ENCODE peak calls at places on chromosomes 13 and 19, in seven cellular contexts. Q is astrocyte, J is AG09309, X is H1, U is HL-60, Y is nephron progenitor cell, N is fibroblast of the aortic adventitia. L is an unnamed sample.

GRCh38 chr19:18204394-18205179 is 745 bp upstream of the RAB3A start:
- DNase-seq in Q (no peak), J (no peak), X (peak), U (no peak), Y (peak), N (no peak), L (no peak)

GRCh38 chr13:78827471-78827870 is 168.5 kb upstream of the OBI1 start:
- DNase-seq in Q (no peak), J (no peak), X (no peak), U (no peak), Y (no peak), N (no peak), L (no peak)

GRCh38 chr13:82356667-82357066 is 1525.6 kb downstream of the SLITRK1 start:
- DNase-seq in Q (no peak), J (no peak), X (no peak), U (no peak), Y (no peak), N (peak), L (peak)

GRCh38 chr13:48853381-48854102 is 122.2 kb upstream of the FNDC3A start:
- DNase-seq in Q (peak), J (peak), X (no peak), U (no peak), Y (no peak), N (peak), L (no peak)

GRCh38 chr13:20461860-20462532 is 63.7 kb downstream of the CRYL1 start:
- DNase-seq in Q (no peak), J (no peak), X (no peak), U (no peak), Y (no peak), N (no peak), L (peak)

GRCh38 chr19:47765522-47766358 is 12.8 kb upstream of the SELENOW start:
- DNase-seq in Q (no peak), J (no peak), X (peak), U (no peak), Y (peak), N (peak), L (peak)

GRCh38 chr13:30234763-30235162 is 72.6 kb downstream of the KATNAL1 start:
- DNase-seq in Q (peak), J (no peak), X (no peak), U (no peak), Y (no peak), N (peak), L (no peak)

GRCh38 chr13:51970251-51970793 is 40.9 kb downstream of the ATP7B start:
- DNase-seq in Q (no peak), J (no peak), X (no peak), U (no peak), Y (no peak), N (no peak), L (no peak)

GRCh38 chr19:4705413-4706131 is 18.1 kb downstream of the DPP9 start:
- DNase-seq in Q (no peak), J (no peak), X (no peak), U (no peak), Y (no peak), N (no peak), L (no peak)

GRCh38 chr13:98004107-98004506 is 50.6 kb downstream of the IPO5 start:
- DNase-seq in Q (peak), J (no peak), X (no peak), U (no peak), Y (no peak), N (peak), L (no peak)

GRCh38 chr13:20721454-20722357 is 18.2 kb downstream of the IL17D start:
- DNase-seq in Q (peak), J (no peak), X (peak), U (no peak), Y (peak), N (peak), L (peak)

GRCh38 chr13:112990783-112991182 is 21.8 kb downstream of the MCF2L start:
- DNase-seq in Q (no peak), J (no peak), X (no peak), U (no peak), Y (no peak), N (no peak), L (no peak)

GRCh38 chr19:45558399-45558878 is 26.2 kb downstream of the OPA3 start:
- DNase-seq in Q (no peak), J (no peak), X (peak), U (peak), Y (peak), N (peak), L (peak)

GRCh38 chr19:46296722-46297431 is at the start of gene HIF3A:
- DNase-seq in Q (no peak), J (no peak), X (peak), U (no peak), Y (peak), N (no peak), L (no peak)

GRCh38 chr13:51806571-51806970 is 2.6 kb upstream of the DHRS12 start:
- DNase-seq in Q (peak), J (no peak), X (no peak), U (no peak), Y (no peak), N (peak), L (no peak)

GRCh38 chr13:61453121-61453520 is 37.5 kb upstream of the PCDH20 start:
- DNase-seq in Q (no peak), J (no peak), X (no peak), U (no peak), Y (no peak), N (no peak), L (no peak)

GRCh38 chr19:3632739-3633558 is 6.4 kb upstream of the CACTIN start:
- DNase-seq in Q (no peak), J (no peak), X (no peak), U (no peak), Y (no peak), N (no peak), L (no peak)

GRCh38 chr19:49361438-49362047 is 673 bp downstream of the TEAD2 start:
- DNase-seq in Q (peak), J (peak), X (no peak), U (no peak), Y (peak), N (peak), L (peak)

DNA sequence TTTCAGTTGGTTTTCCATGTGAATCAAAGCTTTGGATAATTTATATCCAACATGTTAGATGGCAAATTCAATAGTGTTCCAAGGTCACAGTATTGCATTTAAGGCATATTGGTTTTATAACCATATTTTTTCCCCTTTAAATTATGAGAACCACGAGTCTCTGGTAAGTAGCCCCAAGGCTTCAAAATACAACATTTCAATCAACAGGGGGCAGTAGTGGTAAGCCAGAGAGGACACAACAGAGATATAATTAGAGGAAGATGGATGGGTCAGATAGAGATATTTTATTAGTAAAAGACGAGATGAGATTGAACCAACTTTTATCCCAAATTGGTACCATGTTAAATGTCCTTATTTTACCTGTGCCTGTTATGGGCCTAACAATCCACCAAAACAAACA is 53.1 kb downstream of the KL start:
- DNase-seq in Q (no peak), J (no peak), X (no peak), U (no peak), Y (no peak), N (no peak), L (peak)
- TF ChIP-seq CTCF in Q (no peak), J (no peak), X (no peak), U (no peak), Y (no peak), N (no peak), L (no peak)

DNA sequence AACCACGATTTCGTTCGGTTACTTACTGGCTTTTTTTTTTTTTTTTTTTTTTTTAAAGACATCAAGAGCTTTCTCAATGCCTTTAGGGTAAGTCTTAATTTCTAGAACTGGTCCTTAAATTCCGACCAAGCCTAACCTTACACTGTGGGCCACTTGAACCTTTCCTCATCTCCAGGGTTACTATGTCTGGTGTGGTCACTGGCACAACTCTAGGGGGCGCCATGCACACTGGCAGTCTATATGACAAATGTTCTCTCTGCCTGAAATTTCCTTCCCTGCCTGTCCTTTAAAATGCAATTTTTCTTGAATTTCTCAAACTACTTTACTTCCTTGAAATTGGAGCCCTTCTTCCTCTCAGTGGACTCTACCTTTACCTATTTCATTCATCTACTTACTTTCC is 227.4 kb downstream of the KLF5 start:
- DNase-seq in Q (no peak), J (no peak), X (no peak), U (no peak), Y (no peak), N (no peak), L (no peak)
- TF ChIP-seq CTCF in Q (no peak), J (peak), X (peak), U (no peak), Y (no peak), N (no peak), L (no peak)

GRCh38 chr13:25042141-25042540 is 53.8 kb upstream of the PABPC3 start:
- DNase-seq in Q (no peak), J (no peak), X (no peak), U (no peak), Y (no peak), N (no peak), L (no peak)

GRCh38 chr13:25046985-25047660 is 48.8 kb upstream of the PABPC3 start:
- DNase-seq in Q (peak), J (no peak), X (peak), U (no peak), Y (peak), N (no peak), L (no peak)

GRCh38 chr13:25044071-25044470 is 51.9 kb upstream of the PABPC3 start:
- DNase-seq in Q (no peak), J (no peak), X (no peak), U (no peak), Y (no peak), N (no peak), L (no peak)

GRCh38 chr13:25051065-25051464 is 44.9 kb upstream of the PABPC3 start:
- DNase-seq in Q (no peak), J (no peak), X (no peak), U (no peak), Y (no peak), N (no peak), L (no peak)

DNA sequence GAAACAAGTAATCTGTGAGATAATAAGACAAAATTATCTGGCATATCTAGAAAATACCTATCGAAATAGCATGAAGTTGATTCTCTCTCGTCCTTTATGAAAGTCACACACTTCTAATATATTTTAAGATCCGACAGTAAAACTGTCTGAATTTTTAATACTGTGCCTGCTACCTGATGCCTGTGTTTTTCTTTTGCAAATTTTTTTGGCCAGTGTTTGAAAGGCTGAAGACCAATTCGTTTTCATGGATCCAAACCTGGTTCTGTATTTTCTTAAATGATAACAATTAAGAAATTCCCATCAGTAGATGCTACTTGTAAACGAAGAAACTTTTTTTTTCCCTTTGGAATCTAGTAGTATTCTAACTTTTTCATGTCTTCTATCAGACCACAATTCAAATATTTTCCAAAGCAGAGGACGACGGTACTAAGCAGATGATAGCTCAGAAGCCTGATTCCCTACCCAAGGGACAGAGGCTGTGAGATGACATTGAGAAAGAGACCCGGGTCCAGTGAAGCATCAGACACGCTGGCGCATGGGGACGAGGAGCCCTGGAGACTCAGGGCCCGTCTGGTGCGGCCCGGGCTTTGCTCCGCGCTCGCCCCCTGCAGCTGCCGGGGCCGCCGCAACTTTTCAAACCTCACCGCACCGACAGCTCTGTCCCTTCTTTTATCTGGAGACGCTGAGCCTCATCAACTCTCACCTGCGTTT is 49.5 kb upstream of the PABPC3 start:
- DNase-seq in Q (no peak), J (no peak), X (no peak), U (no peak), Y (peak), N (no peak), L (no peak)
- TF ChIP-seq CTCF in Q (no peak), J (no peak), X (no peak), U (no peak), Y (no peak), N (no peak), L (no peak)

GRCh38 chr19:13363235-13363634 is 143.0 kb downstream of the CACNA1A start:
- DNase-seq in Q (no peak), J (no peak), X (no peak), U (no peak), Y (no peak), N (no peak), L (no peak)

GRCh38 chr19:13370948-13371347 is 135.3 kb downstream of the CACNA1A start:
- DNase-seq in Q (no peak), J (no peak), X (no peak), U (no peak), Y (no peak), N (no peak), L (no peak)

GRCh38 chr19:13363954-13364353 is 142.3 kb downstream of the CACNA1A start:
- DNase-seq in Q (no peak), J (no peak), X (no peak), U (no peak), Y (no peak), N (no peak), L (no peak)

DNA sequence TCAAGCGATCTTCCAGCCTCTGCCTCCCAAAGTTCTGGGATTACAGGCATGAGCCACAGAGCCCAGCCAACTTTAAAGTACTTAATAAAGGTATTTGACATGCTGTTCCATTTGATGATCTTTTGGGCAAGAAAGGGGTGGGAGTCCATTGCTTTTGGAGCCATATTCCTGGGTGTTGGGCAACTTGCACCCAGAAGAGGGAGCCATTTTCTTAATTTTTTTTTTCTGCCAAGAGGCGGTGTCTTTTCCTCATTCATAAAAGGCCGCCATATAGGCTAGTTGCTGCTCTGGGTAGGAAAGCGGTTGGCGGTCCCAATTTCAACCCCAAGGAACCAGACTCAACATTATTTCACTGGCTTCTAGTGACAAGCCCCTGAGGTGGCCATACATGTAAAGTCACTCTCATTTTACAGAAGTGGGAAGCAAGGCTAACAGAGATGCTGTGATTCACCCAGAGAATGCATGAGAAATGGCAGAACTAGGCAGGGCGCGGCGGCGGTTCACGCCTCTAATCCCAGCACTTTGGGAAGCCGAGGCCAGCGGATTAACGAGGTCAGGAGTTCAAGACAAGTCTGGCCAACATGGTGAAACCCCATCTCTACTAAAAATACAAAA is 139.6 kb downstream of the CACNA1A start:
- DNase-seq in Q (peak), J (peak), X (peak), U (no peak), Y (peak), N (peak), L (peak)
- TF ChIP-seq CTCF in Q (peak), J (peak), X (peak), U (no peak), Y (peak), N (peak), L (peak)

GRCh38 chr19:15251749-15252397 is 19.6 kb upstream of the EPHX3 start:
- DNase-seq in Q (peak), J (peak), X (peak), U (no peak), Y (peak), N (peak), L (peak)
- TF ChIP-seq CTCF in Q (peak), J (peak), X (peak), U (no peak), Y (peak), N (peak), L (peak)

L was measured in MCF 10A.